ENCODE peak calls at places on chromosomes 7 and 10, in seven cellular contexts. One of them, this sample, is unnamed.

GRCh38 chr10:120689766-120690539 is 161.2 kb upstream of the WDR11 start:
- DNase-seq in transverse colon: no peak
- DNase-seq in HCT116: no peak
- DNase-seq in HepG2: no peak
- DNase-seq in HL-60: no peak
- DNase-seq in suprapubic skin: no peak
- DNase-seq in K562: no peak
- DNase-seq in this sample: no peak

GRCh38 chr10:60731134-60731883 is 47.0 kb upstream of the CDK1 start:
- DNase-seq in transverse colon: peak
- DNase-seq in HCT116: no peak
- DNase-seq in HepG2: no peak
- DNase-seq in HL-60: no peak
- DNase-seq in suprapubic skin: no peak
- DNase-seq in K562: no peak
- DNase-seq in this sample: no peak

GRCh38 chr10:24849051-24849450 is 103.4 kb downstream of the PRTFDC1 start:
- DNase-seq in transverse colon: no peak
- DNase-seq in HCT116: no peak
- DNase-seq in HepG2: no peak
- DNase-seq in HL-60: no peak
- DNase-seq in suprapubic skin: no peak
- DNase-seq in K562: no peak
- DNase-seq in this sample: no peak

GRCh38 chr7:133253522-133253882 is 624 bp downstream of the EXOC4 start:
- DNase-seq in transverse colon: peak
- DNase-seq in HCT116: no peak
- DNase-seq in HepG2: peak
- DNase-seq in HL-60: no peak
- DNase-seq in suprapubic skin: no peak
- DNase-seq in K562: peak
- DNase-seq in this sample: no peak

GRCh38 chr7:134891262-134892001 is 94.9 kb upstream of the AGBL3 start:
- DNase-seq in transverse colon: peak
- DNase-seq in HCT116: peak
- DNase-seq in HepG2: peak
- DNase-seq in HL-60: no peak
- DNase-seq in suprapubic skin: peak
- DNase-seq in K562: no peak
- DNase-seq in this sample: no peak

GRCh38 chr10:74586088-74586585 is 240.3 kb upstream of the KAT6B start:
- DNase-seq in transverse colon: no peak
- DNase-seq in HCT116: no peak
- DNase-seq in HepG2: no peak
- DNase-seq in HL-60: no peak
- DNase-seq in suprapubic skin: no peak
- DNase-seq in K562: peak
- DNase-seq in this sample: no peak

GRCh38 chr7:47622946-47623640 is 41.2 kb upstream of the TNS3 start:
- DNase-seq in transverse colon: no peak
- DNase-seq in HCT116: no peak
- DNase-seq in HepG2: peak
- DNase-seq in HL-60: no peak
- DNase-seq in suprapubic skin: no peak
- DNase-seq in K562: no peak
- DNase-seq in this sample: no peak

GRCh38 chr10:121702351-121703320 is 104.4 kb upstream of the FGFR2 start:
- DNase-seq in transverse colon: no peak
- DNase-seq in HCT116: no peak
- DNase-seq in HepG2: peak
- DNase-seq in HL-60: no peak
- DNase-seq in suprapubic skin: no peak
- DNase-seq in K562: no peak
- DNase-seq in this sample: no peak

GRCh38 chr10:21524526-21525366 is 736 bp downstream of the SKIDA1 start:
- DNase-seq in transverse colon: no peak
- DNase-seq in HCT116: no peak
- DNase-seq in HepG2: peak
- DNase-seq in HL-60: peak
- DNase-seq in suprapubic skin: no peak
- DNase-seq in K562: no peak
- DNase-seq in this sample: peak

GRCh38 chr7:18978108-18978495 is 139.3 kb downstream of the TWIST1 start:
- DNase-seq in transverse colon: no peak
- DNase-seq in HCT116: peak
- DNase-seq in HepG2: no peak
- DNase-seq in HL-60: no peak
- DNase-seq in suprapubic skin: no peak
- DNase-seq in K562: no peak
- DNase-seq in this sample: no peak

GRCh38 chr7:74093671-74094223 is 10.1 kb downstream of the LIMK1 start:
- DNase-seq in transverse colon: no peak
- DNase-seq in HCT116: no peak
- DNase-seq in HepG2: no peak
- DNase-seq in HL-60: no peak
- DNase-seq in suprapubic skin: no peak
- DNase-seq in K562: no peak
- DNase-seq in this sample: no peak

GRCh38 chr7:95737828-95738505 is 34.4 kb upstream of the DYNC1I1 start:
- DNase-seq in transverse colon: no peak
- DNase-seq in HCT116: no peak
- DNase-seq in HepG2: no peak
- DNase-seq in HL-60: no peak
- DNase-seq in suprapubic skin: no peak
- DNase-seq in K562: no peak
- DNase-seq in this sample: no peak

GRCh38 chr7:40551685-40552576 is 417.1 kb downstream of the SUGCT start:
- DNase-seq in transverse colon: no peak
- DNase-seq in HCT116: no peak
- DNase-seq in HepG2: peak
- DNase-seq in HL-60: peak
- DNase-seq in suprapubic skin: no peak
- DNase-seq in K562: peak
- DNase-seq in this sample: no peak
- H3K4me3 ChIP-seq in transverse colon: no peak
- H3K4me3 ChIP-seq in HCT116: no peak
- H3K4me3 ChIP-seq in HepG2: no peak
- H3K4me3 ChIP-seq in HL-60: peak
- H3K4me3 ChIP-seq in suprapubic skin: no peak
- H3K4me3 ChIP-seq in K562: no peak
- H3K4me3 ChIP-seq in this sample: no peak

GRCh38 chr10:117497736-117498135 is 44.8 kb upstream of the EMX2 start:
- DNase-seq in transverse colon: no peak
- DNase-seq in HCT116: no peak
- DNase-seq in HepG2: no peak
- DNase-seq in HL-60: no peak
- DNase-seq in suprapubic skin: peak
- DNase-seq in K562: no peak
- DNase-seq in this sample: no peak
- TF ChIP-seq POLR2AphosphoS5 in transverse colon: no peak
- TF ChIP-seq POLR2AphosphoS5 in HCT116: no peak
- TF ChIP-seq POLR2AphosphoS5 in HepG2: no peak
- TF ChIP-seq POLR2AphosphoS5 in HL-60: no peak
- TF ChIP-seq POLR2AphosphoS5 in suprapubic skin: no peak
- TF ChIP-seq POLR2AphosphoS5 in K562: no peak
- TF ChIP-seq POLR2AphosphoS5 in this sample: no peak

GRCh38 chr7:136964347-136964746 is 95.9 kb downstream of the CHRM2 start:
- DNase-seq in transverse colon: no peak
- DNase-seq in HCT116: no peak
- DNase-seq in HepG2: no peak
- DNase-seq in HL-60: no peak
- DNase-seq in suprapubic skin: no peak
- DNase-seq in K562: no peak
- DNase-seq in this sample: no peak
- H3K4me3 ChIP-seq in transverse colon: no peak
- H3K4me3 ChIP-seq in HCT116: no peak
- H3K4me3 ChIP-seq in HepG2: no peak
- H3K4me3 ChIP-seq in HL-60: no peak
- H3K4me3 ChIP-seq in suprapubic skin: no peak
- H3K4me3 ChIP-seq in K562: no peak
- H3K4me3 ChIP-seq in this sample: no peak

DNA sequence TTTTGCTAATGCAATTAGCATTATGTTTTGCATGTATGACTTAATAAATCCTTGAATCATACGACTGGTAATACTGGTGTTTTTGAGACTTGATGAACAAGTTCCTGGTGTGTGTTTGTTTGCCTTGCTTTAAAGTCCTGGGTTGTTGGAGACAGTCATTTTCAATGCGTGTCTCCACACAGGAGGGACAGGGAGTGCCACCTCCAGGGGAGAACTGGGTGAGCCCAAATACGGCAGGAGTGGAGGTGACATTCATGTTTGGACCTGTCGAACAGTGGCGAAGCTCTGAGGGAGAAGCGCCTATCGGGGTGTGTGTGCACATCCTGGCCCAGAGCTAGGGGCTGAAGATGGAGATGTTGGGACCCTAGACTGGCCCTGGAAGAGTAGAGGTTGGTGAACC is 43.8 kb downstream of the DAGLB start:
- DNase-seq in transverse colon: no peak
- DNase-seq in HCT116: no peak
- DNase-seq in HepG2: no peak
- DNase-seq in HL-60: no peak
- DNase-seq in suprapubic skin: no peak
- DNase-seq in K562: no peak
- DNase-seq in this sample: no peak
- TF ChIP-seq POLR2AphosphoS5 in transverse colon: no peak
- TF ChIP-seq POLR2AphosphoS5 in HCT116: no peak
- TF ChIP-seq POLR2AphosphoS5 in HepG2: no peak
- TF ChIP-seq POLR2AphosphoS5 in HL-60: peak
- TF ChIP-seq POLR2AphosphoS5 in suprapubic skin: peak
- TF ChIP-seq POLR2AphosphoS5 in K562: peak
- TF ChIP-seq POLR2AphosphoS5 in this sample: peak

GRCh38 chr7:71326596-71326995 is 194.7 kb downstream of the GALNT17 start:
- DNase-seq in transverse colon: no peak
- DNase-seq in HCT116: no peak
- DNase-seq in HepG2: no peak
- DNase-seq in HL-60: no peak
- DNase-seq in suprapubic skin: no peak
- DNase-seq in K562: no peak
- DNase-seq in this sample: no peak
- H3K4me3 ChIP-seq in transverse colon: no peak
- H3K4me3 ChIP-seq in HCT116: no peak
- H3K4me3 ChIP-seq in HepG2: no peak
- H3K4me3 ChIP-seq in HL-60: no peak
- H3K4me3 ChIP-seq in suprapubic skin: no peak
- H3K4me3 ChIP-seq in K562: no peak
- H3K4me3 ChIP-seq in this sample: no peak

DNA sequence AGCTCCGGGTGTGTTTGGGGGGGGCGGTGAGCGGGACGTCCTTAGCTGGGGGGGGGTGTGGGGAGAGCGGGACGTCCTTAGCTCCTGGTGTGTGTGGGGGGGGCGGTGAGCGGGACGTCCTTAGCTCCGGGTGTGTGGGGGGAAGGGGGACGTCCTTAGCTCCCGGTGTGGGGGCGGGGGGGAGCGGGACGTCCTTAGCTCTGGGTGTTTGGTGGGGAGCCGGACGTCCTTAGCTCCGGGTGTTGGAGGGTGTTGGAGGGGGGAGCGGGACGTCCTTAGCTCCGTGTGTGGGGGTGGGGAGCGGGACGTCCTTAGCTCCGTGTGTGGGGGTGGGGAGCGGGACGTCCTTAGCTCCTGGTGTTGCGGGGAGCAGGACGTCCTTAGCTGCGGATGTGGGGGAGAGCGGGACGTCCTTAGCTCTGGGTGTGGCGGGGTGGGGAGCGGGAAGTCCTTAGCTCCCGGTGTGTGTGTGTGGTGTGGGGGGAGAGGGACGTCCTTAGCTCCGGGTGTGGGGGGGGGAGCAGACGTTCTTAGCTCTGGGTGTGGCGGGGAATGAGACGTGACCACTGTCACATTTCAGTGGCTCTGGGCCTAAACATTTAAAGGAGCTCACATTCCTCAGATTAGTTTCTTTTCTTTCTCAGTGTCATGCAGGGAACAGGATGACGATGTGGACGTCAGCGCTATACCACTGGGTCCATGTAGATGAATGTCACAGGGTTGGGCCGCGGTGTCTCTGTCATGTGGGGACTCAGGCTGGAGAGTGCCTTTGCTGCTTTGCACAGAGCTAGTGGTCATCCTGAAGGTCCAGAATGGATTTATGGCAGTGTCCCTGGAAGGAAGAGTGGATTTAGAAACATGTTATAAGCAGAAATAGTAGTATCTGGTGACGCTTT is 7.5 kb downstream of the DYNC2I1 start:
- DNase-seq in transverse colon: peak
- DNase-seq in HCT116: peak
- DNase-seq in HepG2: peak
- DNase-seq in HL-60: peak
- DNase-seq in suprapubic skin: peak
- DNase-seq in K562: peak
- DNase-seq in this sample: no peak
- TF ChIP-seq POLR2AphosphoS5 in transverse colon: peak
- TF ChIP-seq POLR2AphosphoS5 in HCT116: peak
- TF ChIP-seq POLR2AphosphoS5 in HepG2: no peak
- TF ChIP-seq POLR2AphosphoS5 in HL-60: no peak
- TF ChIP-seq POLR2AphosphoS5 in suprapubic skin: no peak
- TF ChIP-seq POLR2AphosphoS5 in K562: peak
- TF ChIP-seq POLR2AphosphoS5 in this sample: no peak

DNA sequence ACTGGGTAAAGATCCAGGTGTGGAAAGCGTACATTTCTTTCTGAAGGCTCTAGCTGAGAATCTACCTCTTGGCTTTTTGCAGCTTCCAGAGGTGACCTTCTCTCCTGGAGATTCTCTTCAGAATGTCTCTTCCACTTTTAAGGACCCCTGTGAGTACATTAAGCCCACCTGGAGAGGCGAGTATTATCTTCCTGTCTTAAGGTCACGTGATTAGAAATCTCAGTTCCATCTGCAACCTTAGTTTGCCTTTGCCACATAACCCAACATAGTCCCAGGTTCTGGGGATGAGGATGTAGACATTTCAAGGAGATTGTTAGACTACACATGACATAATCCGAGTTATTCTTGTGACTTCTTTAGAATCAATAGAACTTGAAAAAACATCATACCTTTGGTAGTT is 665.5 kb upstream of the POM121L12 start:
- DNase-seq in transverse colon: no peak
- DNase-seq in HCT116: no peak
- DNase-seq in HepG2: no peak
- DNase-seq in HL-60: no peak
- DNase-seq in suprapubic skin: no peak
- DNase-seq in K562: no peak
- DNase-seq in this sample: no peak
- H3K4me3 ChIP-seq in transverse colon: no peak
- H3K4me3 ChIP-seq in HCT116: no peak
- H3K4me3 ChIP-seq in HepG2: no peak
- H3K4me3 ChIP-seq in HL-60: no peak
- H3K4me3 ChIP-seq in suprapubic skin: no peak
- H3K4me3 ChIP-seq in K562: no peak
- H3K4me3 ChIP-seq in this sample: no peak

GRCh38 chr7:143410523-143411004 is 1.9 kb upstream of the EPHA1 start:
- DNase-seq in transverse colon: no peak
- DNase-seq in HCT116: no peak
- DNase-seq in HepG2: no peak
- DNase-seq in HL-60: peak
- DNase-seq in suprapubic skin: no peak
- DNase-seq in K562: no peak
- DNase-seq in this sample: no peak
- TF ChIP-seq POLR2AphosphoS5 in transverse colon: no peak
- TF ChIP-seq POLR2AphosphoS5 in HCT116: no peak
- TF ChIP-seq POLR2AphosphoS5 in HepG2: no peak
- TF ChIP-seq POLR2AphosphoS5 in HL-60: peak
- TF ChIP-seq POLR2AphosphoS5 in suprapubic skin: no peak
- TF ChIP-seq POLR2AphosphoS5 in K562: no peak
- TF ChIP-seq POLR2AphosphoS5 in this sample: peak